ENCODE peak calls at places on chromosomes 1 and 21, in four cellular contexts. One of them, this sample, is unnamed.

GRCh38 chr1:60727553-60727952 is 354.8 kb upstream of the NFIA start:
- DNase-seq in NCI-H2081: no peak
- DNase-seq in activated naive CD8-positive, alpha-beta T cell treated with anti-CD3 and anti-CD28 coated beads for 36 hours: no peak
- DNase-seq in H7: no peak
- DNase-seq in this sample: no peak

GRCh38 chr1:246647513-246647912 is 76.7 kb upstream of the SCCPDH start:
- DNase-seq in NCI-H2081: no peak
- DNase-seq in activated naive CD8-positive, alpha-beta T cell treated with anti-CD3 and anti-CD28 coated beads for 36 hours: no peak
- DNase-seq in H7: no peak
- DNase-seq in this sample: no peak

GRCh38 chr1:202158810-202159533 is 1.4 kb downstream of the PTPN7 start:
- DNase-seq in NCI-H2081: no peak
- DNase-seq in activated naive CD8-positive, alpha-beta T cell treated with anti-CD3 and anti-CD28 coated beads for 36 hours: peak
- DNase-seq in H7: no peak
- DNase-seq in this sample: no peak

GRCh38 chr1:213989071-213989739 is 1.4 kb downstream of the PROX1 start:
- DNase-seq in NCI-H2081: peak
- DNase-seq in activated naive CD8-positive, alpha-beta T cell treated with anti-CD3 and anti-CD28 coated beads for 36 hours: no peak
- DNase-seq in H7: peak
- DNase-seq in this sample: peak

GRCh38 chr1:94895518-94895917 is 31.4 kb downstream of the CNN3 start:
- DNase-seq in NCI-H2081: no peak
- DNase-seq in activated naive CD8-positive, alpha-beta T cell treated with anti-CD3 and anti-CD28 coated beads for 36 hours: no peak
- DNase-seq in H7: no peak
- DNase-seq in this sample: no peak

GRCh38 chr1:244180256-244180655 is 129.2 kb downstream of the ZBTB18 start:
- DNase-seq in NCI-H2081: no peak
- DNase-seq in activated naive CD8-positive, alpha-beta T cell treated with anti-CD3 and anti-CD28 coated beads for 36 hours: no peak
- DNase-seq in H7: no peak
- DNase-seq in this sample: no peak

GRCh38 chr21:25970254-25970930 is 200.2 kb downstream of the APP start:
- DNase-seq in NCI-H2081: no peak
- DNase-seq in activated naive CD8-positive, alpha-beta T cell treated with anti-CD3 and anti-CD28 coated beads for 36 hours: no peak
- DNase-seq in H7: no peak
- DNase-seq in this sample: no peak

GRCh38 chr1:20029178-20029912 is 40.6 kb upstream of the PLA2G5 start:
- DNase-seq in NCI-H2081: no peak
- DNase-seq in activated naive CD8-positive, alpha-beta T cell treated with anti-CD3 and anti-CD28 coated beads for 36 hours: no peak
- DNase-seq in H7: no peak
- DNase-seq in this sample: no peak

GRCh38 chr1:116666747-116667576 is 571 bp downstream of the IGSF3 start:
- DNase-seq in NCI-H2081: no peak
- DNase-seq in activated naive CD8-positive, alpha-beta T cell treated with anti-CD3 and anti-CD28 coated beads for 36 hours: no peak
- DNase-seq in H7: peak
- DNase-seq in this sample: peak

GRCh38 chr1:210328032-210328745 is 513 bp upstream of the HHAT start:
- DNase-seq in NCI-H2081: no peak
- DNase-seq in activated naive CD8-positive, alpha-beta T cell treated with anti-CD3 and anti-CD28 coated beads for 36 hours: no peak
- DNase-seq in H7: peak
- DNase-seq in this sample: no peak

GRCh38 chr21:46168238-46168637 is 12.9 kb upstream of the FTCD start:
- DNase-seq in NCI-H2081: no peak
- DNase-seq in activated naive CD8-positive, alpha-beta T cell treated with anti-CD3 and anti-CD28 coated beads for 36 hours: no peak
- DNase-seq in H7: peak
- DNase-seq in this sample: no peak

GRCh38 chr1:218878369-218878768 is 295.3 kb upstream of the LYPLAL1 start:
- DNase-seq in NCI-H2081: no peak
- DNase-seq in activated naive CD8-positive, alpha-beta T cell treated with anti-CD3 and anti-CD28 coated beads for 36 hours: no peak
- DNase-seq in H7: no peak
- DNase-seq in this sample: no peak

GRCh38 chr1:76690784-76691183 is 176.5 kb upstream of the ST6GALNAC5 start:
- DNase-seq in NCI-H2081: no peak
- DNase-seq in activated naive CD8-positive, alpha-beta T cell treated with anti-CD3 and anti-CD28 coated beads for 36 hours: no peak
- DNase-seq in H7: no peak
- DNase-seq in this sample: no peak

GRCh38 chr21:42066521-42066920 is 4.6 kb upstream of the UMODL1 start:
- DNase-seq in NCI-H2081: no peak
- DNase-seq in activated naive CD8-positive, alpha-beta T cell treated with anti-CD3 and anti-CD28 coated beads for 36 hours: no peak
- DNase-seq in H7: no peak
- DNase-seq in this sample: no peak

GRCh38 chr1:172753964-172754363 is 95.1 kb downstream of the FASLG start:
- DNase-seq in NCI-H2081: no peak
- DNase-seq in activated naive CD8-positive, alpha-beta T cell treated with anti-CD3 and anti-CD28 coated beads for 36 hours: peak
- DNase-seq in H7: no peak
- DNase-seq in this sample: no peak

GRCh38 chr1:158017800-158018595 is 24.6 kb downstream of the KIRREL1 start:
- DNase-seq in NCI-H2081: no peak
- DNase-seq in activated naive CD8-positive, alpha-beta T cell treated with anti-CD3 and anti-CD28 coated beads for 36 hours: no peak
- DNase-seq in H7: no peak
- DNase-seq in this sample: no peak